ENCODE peak calls at places on chromosome 13, in five cellular contexts. One of them, this sample, is unnamed.

GRCh38 chr13:43268632-43269031 is 245.2 kb downstream of the DNAJC15 start:
- DNase-seq in T-helper 1 cell: no peak
- DNase-seq in LHCN-M2: no peak
- DNase-seq in activated CD4-positive, alpha-beta T cell treated with anti-CD3 and anti-CD28 coated beads, Interleukin-2, amount 10 ng/mL, durations not matched to agents 7 days and 5 days: no peak
- DNase-seq in NCI-H2081 treated with DMSO at 0.1 percent for 48 hours: no peak
- DNase-seq in this sample: no peak

GRCh38 chr13:113526466-113527220 is 36.1 kb upstream of the DCUN1D2 start:
- DNase-seq in T-helper 1 cell: no peak
- DNase-seq in LHCN-M2: no peak
- DNase-seq in activated CD4-positive, alpha-beta T cell treated with anti-CD3 and anti-CD28 coated beads, Interleukin-2, amount 10 ng/mL, durations not matched to agents 7 days and 5 days: no peak
- DNase-seq in NCI-H2081 treated with DMSO at 0.1 percent for 48 hours: no peak
- DNase-seq in this sample: no peak

GRCh38 chr13:97282705-97283104 is 60.6 kb downstream of the MBNL2 start:
- DNase-seq in T-helper 1 cell: no peak
- DNase-seq in LHCN-M2: no peak
- DNase-seq in activated CD4-positive, alpha-beta T cell treated with anti-CD3 and anti-CD28 coated beads, Interleukin-2, amount 10 ng/mL, durations not matched to agents 7 days and 5 days: no peak
- DNase-seq in NCI-H2081 treated with DMSO at 0.1 percent for 48 hours: no peak
- DNase-seq in this sample: no peak

GRCh38 chr13:49932868-49933267 is 3.3 kb downstream of the SPRYD7 start:
- DNase-seq in T-helper 1 cell: no peak
- DNase-seq in LHCN-M2: no peak
- DNase-seq in activated CD4-positive, alpha-beta T cell treated with anti-CD3 and anti-CD28 coated beads, Interleukin-2, amount 10 ng/mL, durations not matched to agents 7 days and 5 days: no peak
- DNase-seq in NCI-H2081 treated with DMSO at 0.1 percent for 48 hours: no peak
- DNase-seq in this sample: no peak

GRCh38 chr13:66673401-66673800 is 556.7 kb downstream of the PCDH9 start:
- DNase-seq in T-helper 1 cell: no peak
- DNase-seq in LHCN-M2: peak
- DNase-seq in activated CD4-positive, alpha-beta T cell treated with anti-CD3 and anti-CD28 coated beads, Interleukin-2, amount 10 ng/mL, durations not matched to agents 7 days and 5 days: no peak
- DNase-seq in NCI-H2081 treated with DMSO at 0.1 percent for 48 hours: no peak
- DNase-seq in this sample: no peak

GRCh38 chr13:48112896-48113525 is 18.1 kb upstream of the MED4 start:
- DNase-seq in T-helper 1 cell: no peak
- DNase-seq in LHCN-M2: no peak
- DNase-seq in activated CD4-positive, alpha-beta T cell treated with anti-CD3 and anti-CD28 coated beads, Interleukin-2, amount 10 ng/mL, durations not matched to agents 7 days and 5 days: no peak
- DNase-seq in NCI-H2081 treated with DMSO at 0.1 percent for 48 hours: no peak
- DNase-seq in this sample: no peak

GRCh38 chr13:32212420-32212819 is 102.7 kb downstream of the ZAR1L start:
- DNase-seq in T-helper 1 cell: no peak
- DNase-seq in LHCN-M2: peak
- DNase-seq in activated CD4-positive, alpha-beta T cell treated with anti-CD3 and anti-CD28 coated beads, Interleukin-2, amount 10 ng/mL, durations not matched to agents 7 days and 5 days: no peak
- DNase-seq in NCI-H2081 treated with DMSO at 0.1 percent for 48 hours: no peak
- DNase-seq in this sample: no peak

GRCh38 chr13:43865892-43866291 is 13.6 kb downstream of the CCDC122 start:
- DNase-seq in T-helper 1 cell: no peak
- DNase-seq in LHCN-M2: peak
- DNase-seq in activated CD4-positive, alpha-beta T cell treated with anti-CD3 and anti-CD28 coated beads, Interleukin-2, amount 10 ng/mL, durations not matched to agents 7 days and 5 days: no peak
- DNase-seq in NCI-H2081 treated with DMSO at 0.1 percent for 48 hours: no peak
- DNase-seq in this sample: no peak

GRCh38 chr13:72886272-72887062 is 104.5 kb downstream of the PIBF1 start:
- DNase-seq in T-helper 1 cell: no peak
- DNase-seq in LHCN-M2: peak
- DNase-seq in activated CD4-positive, alpha-beta T cell treated with anti-CD3 and anti-CD28 coated beads, Interleukin-2, amount 10 ng/mL, durations not matched to agents 7 days and 5 days: no peak
- DNase-seq in NCI-H2081 treated with DMSO at 0.1 percent for 48 hours: no peak
- DNase-seq in this sample: no peak

GRCh38 chr13:109145631-109146030 is 516.2 kb downstream of the MYO16 start:
- DNase-seq in T-helper 1 cell: peak
- DNase-seq in LHCN-M2: peak
- DNase-seq in activated CD4-positive, alpha-beta T cell treated with anti-CD3 and anti-CD28 coated beads, Interleukin-2, amount 10 ng/mL, durations not matched to agents 7 days and 5 days: no peak
- DNase-seq in NCI-H2081 treated with DMSO at 0.1 percent for 48 hours: no peak
- DNase-seq in this sample: no peak

GRCh38 chr13:60612593-60612992 is 215.6 kb downstream of the TDRD3 start:
- DNase-seq in T-helper 1 cell: no peak
- DNase-seq in LHCN-M2: no peak
- DNase-seq in activated CD4-positive, alpha-beta T cell treated with anti-CD3 and anti-CD28 coated beads, Interleukin-2, amount 10 ng/mL, durations not matched to agents 7 days and 5 days: no peak
- DNase-seq in NCI-H2081 treated with DMSO at 0.1 percent for 48 hours: no peak
- DNase-seq in this sample: no peak

GRCh38 chr13:50589651-50590054 is 253.8 kb downstream of the DLEU7 start:
- DNase-seq in T-helper 1 cell: no peak
- DNase-seq in LHCN-M2: peak
- DNase-seq in activated CD4-positive, alpha-beta T cell treated with anti-CD3 and anti-CD28 coated beads, Interleukin-2, amount 10 ng/mL, durations not matched to agents 7 days and 5 days: no peak
- DNase-seq in NCI-H2081 treated with DMSO at 0.1 percent for 48 hours: no peak
- DNase-seq in this sample: no peak

GRCh38 chr13:44746690-44747089 is 170.6 kb upstream of the TSC22D1 start:
- DNase-seq in T-helper 1 cell: no peak
- DNase-seq in LHCN-M2: no peak
- DNase-seq in activated CD4-positive, alpha-beta T cell treated with anti-CD3 and anti-CD28 coated beads, Interleukin-2, amount 10 ng/mL, durations not matched to agents 7 days and 5 days: no peak
- DNase-seq in NCI-H2081 treated with DMSO at 0.1 percent for 48 hours: no peak
- DNase-seq in this sample: no peak

GRCh38 chr13:66660013-66660804 is 569.9 kb downstream of the PCDH9 start:
- DNase-seq in T-helper 1 cell: no peak
- DNase-seq in LHCN-M2: peak
- DNase-seq in activated CD4-positive, alpha-beta T cell treated with anti-CD3 and anti-CD28 coated beads, Interleukin-2, amount 10 ng/mL, durations not matched to agents 7 days and 5 days: no peak
- DNase-seq in NCI-H2081 treated with DMSO at 0.1 percent for 48 hours: no peak
- DNase-seq in this sample: no peak

GRCh38 chr13:33164331-33164730 is 121.2 kb downstream of the STARD13 start:
- DNase-seq in T-helper 1 cell: no peak
- DNase-seq in LHCN-M2: no peak
- DNase-seq in activated CD4-positive, alpha-beta T cell treated with anti-CD3 and anti-CD28 coated beads, Interleukin-2, amount 10 ng/mL, durations not matched to agents 7 days and 5 days: no peak
- DNase-seq in NCI-H2081 treated with DMSO at 0.1 percent for 48 hours: no peak
- DNase-seq in this sample: no peak

GRCh38 chr13:112771139-112771876 is 81.5 kb downstream of the ATP11A start:
- DNase-seq in T-helper 1 cell: no peak
- DNase-seq in LHCN-M2: no peak
- DNase-seq in activated CD4-positive, alpha-beta T cell treated with anti-CD3 and anti-CD28 coated beads, Interleukin-2, amount 10 ng/mL, durations not matched to agents 7 days and 5 days: no peak
- DNase-seq in NCI-H2081 treated with DMSO at 0.1 percent for 48 hours: no peak
- DNase-seq in this sample: no peak

GRCh38 chr13:111925146-111925875 is 141.6 kb upstream of the SOX1 start:
- DNase-seq in T-helper 1 cell: no peak
- DNase-seq in LHCN-M2: no peak
- DNase-seq in activated CD4-positive, alpha-beta T cell treated with anti-CD3 and anti-CD28 coated beads, Interleukin-2, amount 10 ng/mL, durations not matched to agents 7 days and 5 days: no peak
- DNase-seq in NCI-H2081 treated with DMSO at 0.1 percent for 48 hours: no peak
- DNase-seq in this sample: no peak

GRCh38 chr13:50509771-50510441 is 333.6 kb downstream of the DLEU7 start:
- DNase-seq in T-helper 1 cell: no peak
- DNase-seq in LHCN-M2: no peak
- DNase-seq in activated CD4-positive, alpha-beta T cell treated with anti-CD3 and anti-CD28 coated beads, Interleukin-2, amount 10 ng/mL, durations not matched to agents 7 days and 5 days: no peak
- DNase-seq in NCI-H2081 treated with DMSO at 0.1 percent for 48 hours: no peak
- DNase-seq in this sample: no peak

GRCh38 chr13:94020833-94021232 is 458.6 kb downstream of the DCT start:
- DNase-seq in T-helper 1 cell: no peak
- DNase-seq in LHCN-M2: peak
- DNase-seq in activated CD4-positive, alpha-beta T cell treated with anti-CD3 and anti-CD28 coated beads, Interleukin-2, amount 10 ng/mL, durations not matched to agents 7 days and 5 days: no peak
- DNase-seq in NCI-H2081 treated with DMSO at 0.1 percent for 48 hours: no peak
- DNase-seq in this sample: no peak

GRCh38 chr13:103568314-103568713 is 502.1 kb upstream of the SLC10A2 start:
- DNase-seq in T-helper 1 cell: no peak
- DNase-seq in LHCN-M2: no peak
- DNase-seq in activated CD4-positive, alpha-beta T cell treated with anti-CD3 and anti-CD28 coated beads, Interleukin-2, amount 10 ng/mL, durations not matched to agents 7 days and 5 days: no peak
- DNase-seq in NCI-H2081 treated with DMSO at 0.1 percent for 48 hours: no peak
- DNase-seq in this sample: no peak

GRCh38 chr13:33080962-33081655 is 64.9 kb downstream of the KL start:
- DNase-seq in T-helper 1 cell: no peak
- DNase-seq in LHCN-M2: peak
- DNase-seq in activated CD4-positive, alpha-beta T cell treated with anti-CD3 and anti-CD28 coated beads, Interleukin-2, amount 10 ng/mL, durations not matched to agents 7 days and 5 days: no peak
- DNase-seq in NCI-H2081 treated with DMSO at 0.1 percent for 48 hours: no peak
- DNase-seq in this sample: no peak